ENCODE peak calls at places on chromosome 16, in six cellular contexts. Q is brain microvascular endothelial cell, A is dorsolateral prefrontal cortex, C is mammary epithelial cell, J is prostate gland, F is left lung. X is an unnamed sample. For H3K27me3, the result is how much of the 10 kb centered on the place peaks cover.

GRCh38 chr16:3065069-3065741 is at the start of gene IL32:
- DNase-seq in Q (peak), A (no peak), C (peak), J (no peak), F (no peak), X (peak)

GRCh38 chr16:48862087-48862532 is 252.1 kb upstream of the N4BP1 start:
- DNase-seq in Q (no peak), A (no peak), C (peak), J (no peak), F (no peak), X (no peak)

GRCh38 chr16:15567823-15568222 is 75.1 kb downstream of the MARF1 start:
- DNase-seq in Q (no peak), A (no peak), C (no peak), J (no peak), F (no peak), X (no peak)

GRCh38 chr16:78444-79145 is 570 bp downstream of the MPG start:
- DNase-seq in Q (no peak), A (no peak), C (no peak), J (no peak), F (no peak), X (no peak)

GRCh38 chr16:75579435-75579834 is 13.3 kb downstream of the GABARAPL2 start:
- DNase-seq in Q (no peak), A (no peak), C (no peak), J (no peak), F (no peak), X (no peak)

GRCh38 chr16:10616744-10617640 is 36.6 kb upstream of the EMP2 start:
- DNase-seq in Q (peak), A (peak), C (peak), J (peak), F (no peak), X (peak)

GRCh38 chr16:70638814-70639792 is 7.3 kb upstream of the IL34 start:
- DNase-seq in Q (peak), A (no peak), C (no peak), J (no peak), F (no peak), X (peak)

GRCh38 chr16:57753448-57754353 is 18.1 kb downstream of the KATNB1 start:
- DNase-seq in Q (no peak), A (no peak), C (no peak), J (no peak), F (no peak), X (no peak)

GRCh38 chr16:31531096-31531495 is 3.4 kb downstream of the AHSP start:
- DNase-seq in Q (no peak), A (no peak), C (no peak), J (no peak), F (no peak), X (no peak)

GRCh38 chr16:49057391-49057790 is 224.2 kb downstream of the CBLN1 start:
- DNase-seq in Q (no peak), A (no peak), C (no peak), J (no peak), F (no peak), X (no peak)

GRCh38 chr16:89320717-89321501 is 103.4 kb downstream of the ZNF778 start:
- DNase-seq in Q (no peak), A (peak), C (no peak), J (no peak), F (peak), X (peak)

GRCh38 chr16:5056347-5056746 is 9.4 kb downstream of the C16orf89 start:
- DNase-seq in Q (peak), A (no peak), C (no peak), J (no peak), F (no peak), X (peak)

GRCh38 chr16:80507538-80507937 is 33.3 kb upstream of the DYNLRB2 start:
- DNase-seq in Q (no peak), A (no peak), C (no peak), J (no peak), F (no peak), X (no peak)

GRCh38 chr16:23506606-23506994 is 3.7 kb downstream of the GGA2 start:
- DNase-seq in Q (no peak), A (no peak), C (no peak), J (no peak), F (no peak), X (no peak)

GRCh38 chr16:88508868-88509748 is 56.0 kb downstream of the ZFPM1 start:
- DNase-seq in Q (no peak), A (no peak), C (no peak), J (peak), F (no peak), X (no peak)

GRCh38 chr16:30886145-30886544 is 7.7 kb downstream of the BCL7C start:
- DNase-seq in Q (no peak), A (no peak), C (no peak), J (no peak), F (peak), X (no peak)

GRCh38 chr16:73082608-73083007 is 34.7 kb upstream of the ZFHX3 start:
- DNase-seq in Q (peak), A (no peak), C (peak), J (peak), F (no peak), X (no peak)

GRCh38 chr16:1322407-1322806 is 11.0 kb upstream of the BAIAP3 start:
- DNase-seq in Q (no peak), A (no peak), C (no peak), J (no peak), F (no peak), X (no peak)
- H3K27me3 ChIP-seq in Q (under half), A (under half), C (under half), J (under half), F (under half), X (under half)

DNA sequence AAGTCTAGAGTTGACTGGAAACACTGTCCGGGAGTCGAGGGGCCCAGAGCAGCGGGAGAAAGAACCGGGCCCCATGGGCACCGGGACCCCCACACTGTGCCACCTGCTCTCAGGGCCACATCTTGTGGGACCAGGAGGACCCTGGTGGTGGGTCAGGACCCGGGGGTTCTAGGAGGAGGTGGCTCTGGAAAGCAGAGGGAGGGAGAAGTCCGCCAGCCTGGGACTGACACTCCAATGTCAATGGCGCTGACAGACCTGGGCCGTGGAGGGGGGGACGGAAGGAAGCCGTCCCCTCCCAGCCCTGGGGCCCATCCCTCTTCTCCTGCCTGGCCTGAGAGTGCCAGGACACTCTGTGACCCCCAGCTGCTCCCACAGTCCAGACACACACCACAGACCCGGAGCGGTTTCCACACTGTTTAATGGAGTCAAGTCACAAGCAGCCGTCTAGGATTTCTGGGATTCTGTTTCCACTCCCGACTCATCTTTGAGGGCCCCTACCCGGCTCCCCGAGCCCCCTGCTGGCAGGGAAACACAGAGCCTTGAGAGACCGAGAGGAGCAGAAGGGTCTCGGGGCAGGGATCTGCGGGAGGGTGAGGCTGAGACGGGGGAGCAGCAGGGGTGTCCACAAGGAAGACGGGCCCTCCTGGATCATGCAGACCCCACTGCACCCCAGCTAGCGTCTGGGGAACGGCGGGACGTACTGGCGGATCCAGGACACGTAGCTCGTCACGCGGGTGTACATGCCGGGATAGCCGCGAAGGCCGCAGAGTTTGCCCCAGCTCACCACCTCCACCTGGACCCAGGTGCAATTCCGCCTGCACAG is 23.6 kb upstream of the UBE2I start:
- DNase-seq in Q (no peak), A (no peak), C (no peak), J (no peak), F (no peak), X (no peak)
- H3K27me3 ChIP-seq in Q (under half), A (under half), C (under half), J (under half), F (under half), X (half or more)

GRCh38 chr16:53358884-53359283 is 75.4 kb upstream of the RBL2 start:
- DNase-seq in Q (no peak), A (no peak), C (no peak), J (no peak), F (peak), X (no peak)
- H3K27me3 ChIP-seq in Q (under half), A (under half), C (under half), J (under half), F (under half), X (under half)

GRCh38 chr16:64287667-64288521 is 834.0 kb downstream of the CDH11 start:
- DNase-seq in Q (no peak), A (no peak), C (no peak), J (no peak), F (no peak), X (no peak)

GRCh38 chr16:64292953-64293352 is 828.9 kb downstream of the CDH11 start:
- DNase-seq in Q (no peak), A (no peak), C (no peak), J (no peak), F (no peak), X (no peak)

DNA sequence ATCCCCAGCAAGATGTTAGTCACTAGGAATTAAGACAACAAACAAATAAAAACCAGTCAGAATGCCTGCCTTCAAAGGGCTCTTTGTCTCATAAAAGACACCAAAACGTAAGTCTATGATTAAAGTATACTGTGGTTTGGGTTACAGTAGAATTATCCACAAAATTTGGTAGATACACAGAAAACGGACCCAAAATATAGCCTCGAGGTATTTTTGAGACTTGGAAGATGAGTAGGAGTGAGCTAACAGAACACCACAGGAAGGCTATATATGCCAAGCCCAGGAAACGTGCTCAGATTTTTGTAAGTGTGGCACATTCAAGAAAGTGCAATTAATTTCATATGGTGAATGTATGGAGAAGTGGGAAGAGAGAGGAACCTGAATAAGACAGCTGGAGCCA is 831.4 kb downstream of the CDH11 start:
- DNase-seq in Q (no peak), A (no peak), C (no peak), J (no peak), F (no peak), X (peak)
- H3K27me3 ChIP-seq in Q (under half), A (under half), C (under half), J (under half), F (under half), X (under half)

X was measured in SJCRH30.